ENCODE peak calls at places on chromosome 15, in four cellular contexts. One of them, this sample, is unnamed.

GRCh38 chr15:98904466-98905048 is 103.0 kb downstream of the PGPEP1L start:
- DNase-seq in Right ventricle myocardium superior: no peak
- DNase-seq in activated T-helper 1 cell treated with anti-CD3 and anti-CD28 coated beads, Interleukin-2, amount 50 U/mL, for 16 hours: no peak
- DNase-seq in tibial artery: peak
- DNase-seq in this sample: no peak

GRCh38 chr15:90095521-90095959 is 6.7 kb downstream of the IDH2 start:
- DNase-seq in Right ventricle myocardium superior: no peak
- DNase-seq in activated T-helper 1 cell treated with anti-CD3 and anti-CD28 coated beads, Interleukin-2, amount 50 U/mL, for 16 hours: no peak
- DNase-seq in tibial artery: no peak
- DNase-seq in this sample: no peak

GRCh38 chr15:72599855-72600464 is 54.5 kb upstream of the GOLGA6B start:
- DNase-seq in Right ventricle myocardium superior: no peak
- DNase-seq in activated T-helper 1 cell treated with anti-CD3 and anti-CD28 coated beads, Interleukin-2, amount 50 U/mL, for 16 hours: no peak
- DNase-seq in tibial artery: no peak
- DNase-seq in this sample: no peak

GRCh38 chr15:77001966-77002365 is 7.0 kb downstream of the PSTPIP1 start:
- DNase-seq in Right ventricle myocardium superior: peak
- DNase-seq in activated T-helper 1 cell treated with anti-CD3 and anti-CD28 coated beads, Interleukin-2, amount 50 U/mL, for 16 hours: no peak
- DNase-seq in tibial artery: peak
- DNase-seq in this sample: no peak

GRCh38 chr15:36344887-36345286 is 234.5 kb upstream of the CDIN1 start:
- DNase-seq in Right ventricle myocardium superior: no peak
- DNase-seq in activated T-helper 1 cell treated with anti-CD3 and anti-CD28 coated beads, Interleukin-2, amount 50 U/mL, for 16 hours: no peak
- DNase-seq in tibial artery: no peak
- DNase-seq in this sample: no peak

GRCh38 chr15:75354454-75354853 is 7.6 kb downstream of the NEIL1 start:
- DNase-seq in Right ventricle myocardium superior: no peak
- DNase-seq in activated T-helper 1 cell treated with anti-CD3 and anti-CD28 coated beads, Interleukin-2, amount 50 U/mL, for 16 hours: no peak
- DNase-seq in tibial artery: no peak
- DNase-seq in this sample: no peak

GRCh38 chr15:77495806-77496589 is 75.3 kb downstream of the HMG20A start:
- DNase-seq in Right ventricle myocardium superior: no peak
- DNase-seq in activated T-helper 1 cell treated with anti-CD3 and anti-CD28 coated beads, Interleukin-2, amount 50 U/mL, for 16 hours: no peak
- DNase-seq in tibial artery: peak
- DNase-seq in this sample: peak

GRCh38 chr15:90264649-90265048 is 823 bp upstream of the NGRN start:
- DNase-seq in Right ventricle myocardium superior: no peak
- DNase-seq in activated T-helper 1 cell treated with anti-CD3 and anti-CD28 coated beads, Interleukin-2, amount 50 U/mL, for 16 hours: peak
- DNase-seq in tibial artery: no peak
- DNase-seq in this sample: no peak

GRCh38 chr15:68032672-68033071 is 21.4 kb upstream of the PIAS1 start:
- DNase-seq in Right ventricle myocardium superior: no peak
- DNase-seq in activated T-helper 1 cell treated with anti-CD3 and anti-CD28 coated beads, Interleukin-2, amount 50 U/mL, for 16 hours: no peak
- DNase-seq in tibial artery: no peak
- DNase-seq in this sample: no peak

GRCh38 chr15:29424118-29424517 is 154.5 kb upstream of the NSMCE3 start:
- DNase-seq in Right ventricle myocardium superior: no peak
- DNase-seq in activated T-helper 1 cell treated with anti-CD3 and anti-CD28 coated beads, Interleukin-2, amount 50 U/mL, for 16 hours: no peak
- DNase-seq in tibial artery: no peak
- DNase-seq in this sample: no peak

GRCh38 chr15:78915341-78916087 is 29.3 kb downstream of the CTSH start:
- DNase-seq in Right ventricle myocardium superior: peak
- DNase-seq in activated T-helper 1 cell treated with anti-CD3 and anti-CD28 coated beads, Interleukin-2, amount 50 U/mL, for 16 hours: no peak
- DNase-seq in tibial artery: peak
- DNase-seq in this sample: peak

GRCh38 chr15:23436421-23436820 is 10.6 kb downstream of the GOLGA6L2 start:
- DNase-seq in Right ventricle myocardium superior: no peak
- DNase-seq in activated T-helper 1 cell treated with anti-CD3 and anti-CD28 coated beads, Interleukin-2, amount 50 U/mL, for 16 hours: no peak
- DNase-seq in tibial artery: no peak
- DNase-seq in this sample: no peak

GRCh38 chr15:56366211-56366610 is 985 bp downstream of the TEX9 start:
- DNase-seq in Right ventricle myocardium superior: no peak
- DNase-seq in activated T-helper 1 cell treated with anti-CD3 and anti-CD28 coated beads, Interleukin-2, amount 50 U/mL, for 16 hours: no peak
- DNase-seq in tibial artery: no peak
- DNase-seq in this sample: no peak

GRCh38 chr15:42409011-42409410 is 49.7 kb downstream of the CAPN3 start:
- DNase-seq in Right ventricle myocardium superior: no peak
- DNase-seq in activated T-helper 1 cell treated with anti-CD3 and anti-CD28 coated beads, Interleukin-2, amount 50 U/mL, for 16 hours: no peak
- DNase-seq in tibial artery: no peak
- DNase-seq in this sample: no peak

GRCh38 chr15:36601497-36601932 is 22.1 kb downstream of the CDIN1 start:
- DNase-seq in Right ventricle myocardium superior: peak
- DNase-seq in activated T-helper 1 cell treated with anti-CD3 and anti-CD28 coated beads, Interleukin-2, amount 50 U/mL, for 16 hours: no peak
- DNase-seq in tibial artery: peak
- DNase-seq in this sample: peak

GRCh38 chr15:59762558-59762957 is 73.4 kb upstream of the BNIP2 start:
- DNase-seq in Right ventricle myocardium superior: no peak
- DNase-seq in activated T-helper 1 cell treated with anti-CD3 and anti-CD28 coated beads, Interleukin-2, amount 50 U/mL, for 16 hours: no peak
- DNase-seq in tibial artery: no peak
- DNase-seq in this sample: no peak

GRCh38 chr15:101156509-101157159 is 95.2 kb downstream of the CHSY1 start:
- DNase-seq in Right ventricle myocardium superior: no peak
- DNase-seq in activated T-helper 1 cell treated with anti-CD3 and anti-CD28 coated beads, Interleukin-2, amount 50 U/mL, for 16 hours: no peak
- DNase-seq in tibial artery: no peak
- DNase-seq in this sample: no peak

GRCh38 chr15:37425541-37425940 is 325.2 kb upstream of the MEIS2 start:
- DNase-seq in Right ventricle myocardium superior: no peak
- DNase-seq in activated T-helper 1 cell treated with anti-CD3 and anti-CD28 coated beads, Interleukin-2, amount 50 U/mL, for 16 hours: no peak
- DNase-seq in tibial artery: no peak
- DNase-seq in this sample: no peak

GRCh38 chr15:89783111-89783860 is 7.2 kb downstream of the MESP2 start:
- DNase-seq in Right ventricle myocardium superior: no peak
- DNase-seq in activated T-helper 1 cell treated with anti-CD3 and anti-CD28 coated beads, Interleukin-2, amount 50 U/mL, for 16 hours: no peak
- DNase-seq in tibial artery: no peak
- DNase-seq in this sample: no peak

GRCh38 chr15:75235051-75235673 is 23.0 kb upstream of the GOLGA6C start:
- DNase-seq in Right ventricle myocardium superior: no peak
- DNase-seq in activated T-helper 1 cell treated with anti-CD3 and anti-CD28 coated beads, Interleukin-2, amount 50 U/mL, for 16 hours: no peak
- DNase-seq in tibial artery: peak
- DNase-seq in this sample: peak

GRCh38 chr15:99168601-99169580 is 64.0 kb downstream of the SYNM start:
- DNase-seq in Right ventricle myocardium superior: no peak
- DNase-seq in activated T-helper 1 cell treated with anti-CD3 and anti-CD28 coated beads, Interleukin-2, amount 50 U/mL, for 16 hours: no peak
- DNase-seq in tibial artery: no peak
- DNase-seq in this sample: no peak

GRCh38 chr15:58148120-58148519 is 9.9 kb downstream of the AQP9 start:
- DNase-seq in Right ventricle myocardium superior: no peak
- DNase-seq in activated T-helper 1 cell treated with anti-CD3 and anti-CD28 coated beads, Interleukin-2, amount 50 U/mL, for 16 hours: no peak
- DNase-seq in tibial artery: no peak
- DNase-seq in this sample: no peak

GRCh38 chr15:52502608-52503007 is 26.1 kb downstream of the MYO5A start:
- DNase-seq in Right ventricle myocardium superior: no peak
- DNase-seq in activated T-helper 1 cell treated with anti-CD3 and anti-CD28 coated beads, Interleukin-2, amount 50 U/mL, for 16 hours: no peak
- DNase-seq in tibial artery: no peak
- DNase-seq in this sample: no peak

GRCh38 chr15:101010781-101011180 is 91.6 kb downstream of the LRRK1 start:
- DNase-seq in Right ventricle myocardium superior: no peak
- DNase-seq in activated T-helper 1 cell treated with anti-CD3 and anti-CD28 coated beads, Interleukin-2, amount 50 U/mL, for 16 hours: no peak
- DNase-seq in tibial artery: no peak
- DNase-seq in this sample: no peak

GRCh38 chr15:67177750-67178149 is 76.7 kb downstream of the AAGAB start:
- DNase-seq in Right ventricle myocardium superior: no peak
- DNase-seq in activated T-helper 1 cell treated with anti-CD3 and anti-CD28 coated beads, Interleukin-2, amount 50 U/mL, for 16 hours: no peak
- DNase-seq in tibial artery: peak
- DNase-seq in this sample: peak

This sample was measured in psoas muscle.